ENCODE peak calls at places on chromosome 3, in eight cellular contexts. R is NCI-H345; O is Right ventricle myocardium superior; V is A549; K is AG04450; A is NCI-H1694; C is activated effector memory CD4-positive, alpha-beta T cell treated with Interleukin-2 at 50 U/mL for 16 hours; H is amniotic stem cell. B is an unnamed sample.

GRCh38 chr3:30141178-30141581 is 465.2 kb upstream of the TGFBR2 start:
- DNase-seq in R (no peak), O (no peak), V (no peak), K (no peak), A (peak; percentile 76), C (no peak), H (no peak), B (no peak)

GRCh38 chr3:46461971-46462910 is 2.5 kb downstream of the LTF start:
- DNase-seq in R (no peak), O (no peak), V (no peak), K (no peak), A (no peak), C (no peak), H (no peak), B (no peak)

GRCh38 chr3:124117486-124117885 is 125.6 kb upstream of the ROPN1 start:
- DNase-seq in R (no peak), O (no peak), V (no peak), K (peak; percentile 15), A (no peak), C (no peak), H (no peak), B (peak; percentile 51)

GRCh38 chr3:70090322-70090913 is 90.9 kb downstream of the SAMMSON start:
- DNase-seq in R (no peak), O (no peak), V (peak; percentile 31), K (no peak), A (no peak), C (no peak), H (peak; percentile 17), B (no peak)

GRCh38 chr3:45333549-45333948 is 54.8 kb upstream of the LARS2 start:
- DNase-seq in R (no peak), O (no peak), V (no peak), K (no peak), A (no peak), C (no peak), H (no peak), B (no peak)

GRCh38 chr3:37519236-37519635 is 342.4 kb upstream of the CTDSPL start:
- DNase-seq in R (no peak), O (no peak), V (no peak), K (no peak), A (no peak), C (no peak), H (no peak), B (no peak)

GRCh38 chr3:172321035-172321434 is 127.2 kb downstream of the GHSR start:
- DNase-seq in R (no peak), O (no peak), V (peak; percentile 14), K (no peak), A (no peak), C (no peak), H (no peak), B (no peak)

GRCh38 chr3:128815318-128816064 is 63.9 kb upstream of the ACAD9 start:
- DNase-seq in R (no peak), O (no peak), V (no peak), K (no peak), A (no peak), C (no peak), H (no peak), B (no peak)

GRCh38 chr3:107241217-107241616 is 136.0 kb upstream of the CCDC54 start:
- DNase-seq in R (peak; percentile 41), O (peak; percentile 44), V (peak; percentile 49), K (no peak), A (peak; percentile 11), C (no peak), H (no peak), B (peak; percentile 37)

GRCh38 chr3:171876651-171877272 is 33.6 kb downstream of the TMEM212 start:
- DNase-seq in R (no peak), O (no peak), V (no peak), K (peak; percentile 65), A (no peak), C (no peak), H (peak; percentile 82), B (no peak)